ENCODE peak calls at places on chromosomes 1 and 21, in nine cellular contexts. Z, P, V, F, G, M, O, L and H are unnamed samples.

GRCh38 chr1:153565529-153566374 is at the start of gene S100A2:
- DNase-seq in Z (peak), P (no peak), V (no peak), F (peak), G (peak), M (no peak), O (peak), L (peak), H (peak)

GRCh38 chr21:16587671-16588379 is 858.0 kb downstream of the USP25 start:
- DNase-seq in Z (no peak), P (no peak), V (no peak), F (no peak), G (no peak), M (no peak), O (no peak), L (no peak), H (no peak)

GRCh38 chr1:39892611-39893595 is 8.8 kb downstream of the MYCL start:
- DNase-seq in Z (no peak), P (no peak), V (no peak), F (no peak), G (no peak), M (no peak), O (no peak), L (peak), H (peak)

GRCh38 chr1:58789322-58789856 is 5.5 kb upstream of the JUN start:
- DNase-seq in Z (no peak), P (no peak), V (no peak), F (no peak), G (no peak), M (no peak), O (no peak), L (no peak), H (no peak)

GRCh38 chr1:81230983-81231728 is 569.6 kb upstream of the ADGRL2 start:
- DNase-seq in Z (no peak), P (no peak), V (no peak), F (no peak), G (no peak), M (no peak), O (no peak), L (no peak), H (no peak)

GRCh38 chr1:208270679-208271111 is 26.5 kb upstream of the PLXNA2 start:
- DNase-seq in Z (no peak), P (no peak), V (no peak), F (no peak), G (no peak), M (no peak), O (no peak), L (no peak), H (no peak)

GRCh38 chr21:29302340-29302991 is 3.7 kb downstream of the BACH1 start:
- DNase-seq in Z (no peak), P (no peak), V (no peak), F (no peak), G (no peak), M (no peak), O (no peak), L (no peak), H (no peak)

GRCh38 chr1:65717815-65718454 is 74.8 kb upstream of the PDE4B start:
- DNase-seq in Z (peak), P (no peak), V (no peak), F (no peak), G (no peak), M (no peak), O (no peak), L (no peak), H (peak)

GRCh38 chr1:232655041-232655745 is 25.3 kb upstream of the SIPA1L2 start:
- DNase-seq in Z (no peak), P (no peak), V (no peak), F (no peak), G (no peak), M (no peak), O (no peak), L (no peak), H (no peak)

GRCh38 chr1:64440423-64440822 is 29.5 kb upstream of the CACHD1 start:
- DNase-seq in Z (no peak), P (no peak), V (no peak), F (no peak), G (no peak), M (no peak), O (no peak), L (no peak), H (no peak)

GRCh38 chr1:40305871-40306270 is 11.2 kb downstream of the COL9A2 start:
- DNase-seq in Z (no peak), P (no peak), V (no peak), F (no peak), G (no peak), M (no peak), O (no peak), L (no peak), H (no peak)

GRCh38 chr1:34844252-34844634 is 15.3 kb downstream of the SMIM12 start:
- DNase-seq in Z (no peak), P (no peak), V (no peak), F (no peak), G (no peak), M (no peak), O (no peak), L (no peak), H (no peak)

GRCh38 chr1:3306583-3307285 is 147.7 kb upstream of the ARHGEF16 start:
- DNase-seq in Z (no peak), P (no peak), V (no peak), F (no peak), G (peak), M (no peak), O (no peak), L (peak), H (no peak)

GRCh38 chr1:167128261-167129227 is 34.7 kb downstream of the STYXL2 start:
- DNase-seq in Z (no peak), P (no peak), V (no peak), F (no peak), G (no peak), M (no peak), O (no peak), L (no peak), H (no peak)

GRCh38 chr1:54271341-54271740 is 71.4 kb downstream of the MRPL37 start:
- DNase-seq in Z (no peak), P (no peak), V (no peak), F (no peak), G (no peak), M (no peak), O (no peak), L (no peak), H (no peak)

GRCh38 chr1:36008546-36009197 is 75.2 kb upstream of the TEKT2 start:
- DNase-seq in Z (no peak), P (no peak), V (no peak), F (no peak), G (no peak), M (no peak), O (no peak), L (peak), H (peak)

GRCh38 chr1:183622884-183623785 is 12.4 kb downstream of the ARPC5 start:
- DNase-seq in Z (no peak), P (peak), V (peak), F (peak), G (no peak), M (peak), O (no peak), L (peak), H (no peak)

GRCh38 chr1:162256287-162256686 is 120.4 kb downstream of the SPATA46 start:
- DNase-seq in Z (no peak), P (no peak), V (no peak), F (no peak), G (no peak), M (no peak), O (no peak), L (no peak), H (no peak)

GRCh38 chr1:113763651-113764050 is 4.4 kb upstream of the PHTF1 start:
- DNase-seq in Z (no peak), P (no peak), V (no peak), F (no peak), G (no peak), M (no peak), O (no peak), L (no peak), H (no peak)

GRCh38 chr1:19969898-19970660 is 9.3 kb downstream of the PLA2G2A start:
- DNase-seq in Z (no peak), P (no peak), V (no peak), F (no peak), G (no peak), M (no peak), O (no peak), L (no peak), H (no peak)